ENCODE peak calls at places on chromosomes 16 and 17, in nine cellular contexts. C is EL; L is activated CD4-positive, alpha-beta T cell treated with anti-CD3 and anti-CD28 coated beads, Interleukin-2, amount 50 U/mL, for 24 hours; N is activated CD4-positive, alpha-beta memory T cell treated with anti-CD3 and anti-CD28 coated beads for 36 hours; D is amygdala; P is lung; H is H4; S is smooth muscle cell of the brain vasculature; B is nucleus accumbens. X is an unnamed sample.
A peak's percentile ranks its signal among the peaks of the same experiment; 100 is the strongest.

GRCh38 chr17:859461-860195 is 77.5 kb downstream of the MRM3 start:
- DNase-seq in C (peak; percentile 45), L (no peak), N (no peak), D (no peak), P (no peak), H (no peak), S (no peak), B (no peak), X (peak; percentile 81)

GRCh38 chr17:63842173-63842539 is 329 bp downstream of the SMARCD2 start:
- DNase-seq in C (no peak), L (peak; percentile 21), N (no peak), D (no peak), P (no peak), H (no peak), S (no peak), B (no peak), X (peak; percentile 84)

GRCh38 chr17:46175891-46176290 is 17.3 kb downstream of the KANSL1 start:
- DNase-seq in C (peak; percentile 63), L (no peak), N (no peak), D (no peak), P (no peak), H (no peak), S (no peak), B (no peak), X (no peak)

GRCh38 chr17:57959929-57960328 is 4.7 kb upstream of the CUEDC1 start:
- DNase-seq in C (no peak), L (no peak), N (no peak), D (no peak), P (no peak), H (no peak), S (no peak), B (no peak), X (peak; percentile 42)

GRCh38 chr17:67624886-67625656 is 92.7 kb upstream of the NOL11 start:
- DNase-seq in C (no peak), L (no peak), N (no peak), D (no peak), P (no peak), H (no peak), S (no peak), B (no peak), X (no peak)

GRCh38 chr16:88815901-88816589 is 4.3 kb upstream of the APRT start:
- DNase-seq in C (no peak), L (no peak), N (peak; percentile 70), D (no peak), P (no peak), H (no peak), S (no peak), B (no peak), X (no peak)

GRCh38 chr16:72896719-72897118 is 151.2 kb downstream of the ZFHX3 start:
- DNase-seq in C (no peak), L (no peak), N (no peak), D (no peak), P (no peak), H (no peak), S (no peak), B (no peak), X (no peak)

GRCh38 chr16:89360760-89361435 is 129.5 kb downstream of the ANKRD11 start:
- DNase-seq in C (no peak), L (peak; percentile 68), N (peak; percentile 91), D (no peak), P (no peak), H (no peak), S (no peak), B (no peak), X (no peak)

GRCh38 chr17:74354123-74354522 is 7.5 kb downstream of the BTBD17 start:
- DNase-seq in C (no peak), L (peak; percentile 27), N (peak; percentile 85), D (no peak), P (no peak), H (peak; percentile 36), S (no peak), B (peak; percentile 33), X (peak; percentile 95)

GRCh38 chr16:79026117-79026516 is 574.4 kb downstream of the MAF start:
- DNase-seq in C (no peak), L (no peak), N (no peak), D (no peak), P (no peak), H (no peak), S (no peak), B (no peak), X (no peak)

GRCh38 chr17:67506966-67507365 is 129.9 kb downstream of the PITPNC1 start:
- DNase-seq in C (peak; percentile 26), L (no peak), N (peak; percentile 18), D (no peak), P (no peak), H (no peak), S (no peak), B (no peak), X (no peak)

GRCh38 chr17:74297941-74298340 is 23.9 kb downstream of the DNAI2 start:
- DNase-seq in C (no peak), L (no peak), N (peak; percentile 72), D (no peak), P (no peak), H (no peak), S (no peak), B (no peak), X (no peak)

GRCh38 chr16:81823111-81823510 is 44.0 kb downstream of the PLCG2 start:
- DNase-seq in C (no peak), L (no peak), N (no peak), D (no peak), P (no peak), H (no peak), S (no peak), B (no peak), X (no peak)

GRCh38 chr17:1162116-1162855 is 17.5 kb downstream of the ABR start:
- DNase-seq in C (no peak), L (no peak), N (no peak), D (no peak), P (no peak), H (no peak), S (no peak), B (no peak), X (no peak)

GRCh38 chr16:81210807-81211206 is 27.7 kb upstream of the BCO1 start:
- DNase-seq in C (no peak), L (no peak), N (no peak), D (no peak), P (no peak), H (no peak), S (no peak), B (no peak), X (no peak)

GRCh38 chr16:57899771-57900661 is 70.9 kb downstream of the CNGB1 start:
- DNase-seq in C (peak; percentile 62), L (peak; percentile 67), N (peak; percentile 84), D (no peak), P (peak; percentile 76), H (peak; percentile 58), S (peak; percentile 40), B (peak; percentile 57), X (peak; percentile 76)

GRCh38 chr16:73304008-73304814 is 256.3 kb upstream of the ZFHX3 start:
- DNase-seq in C (peak; percentile 11), L (no peak), N (no peak), D (no peak), P (no peak), H (no peak), S (no peak), B (no peak), X (no peak)

GRCh38 chr16:3764409-3764808 is 47.1 kb upstream of the TRAP1 start:
- DNase-seq in C (no peak), L (no peak), N (no peak), D (no peak), P (no peak), H (no peak), S (no peak), B (no peak), X (no peak)

GRCh38 chr17:79207957-79208356 is 133.3 kb downstream of the ENGASE start:
- DNase-seq in C (no peak), L (no peak), N (no peak), D (no peak), P (no peak), H (no peak), S (no peak), B (no peak), X (no peak)

GRCh38 chr16:28156031-28156680 is 55.6 kb downstream of the XPO6 start:
- DNase-seq in C (no peak), L (no peak), N (no peak), D (no peak), P (no peak), H (no peak), S (no peak), B (no peak), X (no peak)

GRCh38 chr17:74305865-74306654 is 20.0 kb upstream of the KIF19 start:
- DNase-seq in C (no peak), L (no peak), N (no peak), D (no peak), P (no peak), H (peak; percentile 93), S (no peak), B (peak; percentile 32), X (no peak)

GRCh38 chr17:82396601-82397435 is 21.3 kb upstream of the HEXD start:
- DNase-seq in C (peak; percentile 81), L (no peak), N (no peak), D (no peak), P (no peak), H (no peak), S (peak; percentile 70), B (no peak), X (no peak)

GRCh38 chr16:14436410-14436955 is 193.6 kb downstream of the PARN start:
- DNase-seq in C (no peak), L (no peak), N (no peak), D (no peak), P (no peak), H (no peak), S (peak; percentile 37), B (peak; percentile 16), X (no peak)

GRCh38 chr16:17369441-17369951 is 101.3 kb downstream of the XYLT1 start:
- DNase-seq in C (no peak), L (peak; percentile 45), N (peak; percentile 76), D (peak; percentile 31), P (peak; percentile 42), H (no peak), S (no peak), B (peak; percentile 38), X (no peak)

GRCh38 chr16:87924937-87925670 is 11.2 kb downstream of the CA5A start:
- DNase-seq in C (no peak), L (no peak), N (no peak), D (no peak), P (no peak), H (no peak), S (no peak), B (peak; percentile 25), X (no peak)

GRCh38 chr17:4715071-4715749 is 4.8 kb downstream of the ARRB2 start:
- DNase-seq in C (no peak), L (no peak), N (peak; percentile 60), D (no peak), P (no peak), H (no peak), S (no peak), B (no peak), X (no peak)

GRCh38 chr16:55475919-55476318 is 3.1 kb upstream of the MMP2 start:
- DNase-seq in C (no peak), L (no peak), N (no peak), D (no peak), P (no peak), H (no peak), S (no peak), B (no peak), X (no peak)

GRCh38 chr17:50274142-50274944 is at the start of gene TMEM92:
- DNase-seq in C (no peak), L (no peak), N (no peak), D (no peak), P (peak; percentile 79), H (peak; percentile 74), S (no peak), B (no peak), X (peak; percentile 88)

GRCh38 chr16:82337355-82337754 is 167.3 kb upstream of the MPHOSPH6 start:
- DNase-seq in C (no peak), L (no peak), N (no peak), D (no peak), P (no peak), H (no peak), S (no peak), B (no peak), X (no peak)

GRCh38 chr17:69654981-69655581 is 240.6 kb downstream of the MAP2K6 start:
- DNase-seq in C (peak; percentile 83), L (no peak), N (no peak), D (no peak), P (no peak), H (peak; percentile 95), S (peak; percentile 44), B (no peak), X (no peak)

GRCh38 chr16:31177136-31177535 is 2.8 kb upstream of the FUS start:
- DNase-seq in C (peak; percentile 53), L (no peak), N (peak; percentile 81), D (no peak), P (peak; percentile 78), H (peak; percentile 97), S (no peak), B (no peak), X (no peak)

X was measured in ecto neural progenitor cell.